ENCODE peak calls at places on chromosome 6, in four cellular contexts. One of them, this sample, is unnamed.

GRCh38 chr6:166826264-166826663 is 130.1 kb downstream of the RNASET2 start:
- DNase-seq in stimulated activated CD4-positive, alpha-beta T cell treated with anti-CD3 and anti-CD28 coated beads, Interleukin-4, amount 100 ng/mL, for 48 hours: no peak
- DNase-seq in HFFc6: no peak
- DNase-seq in hepatocyte: no peak
- DNase-seq in this sample: no peak

GRCh38 chr6:13695217-13695616 is 16.4 kb downstream of the RANBP9 start:
- DNase-seq in stimulated activated CD4-positive, alpha-beta T cell treated with anti-CD3 and anti-CD28 coated beads, Interleukin-4, amount 100 ng/mL, for 48 hours: no peak
- DNase-seq in HFFc6: no peak
- DNase-seq in hepatocyte: no peak
- DNase-seq in this sample: no peak

GRCh38 chr6:95574811-95575210 is 2.5 kb upstream of the MANEA start:
- DNase-seq in stimulated activated CD4-positive, alpha-beta T cell treated with anti-CD3 and anti-CD28 coated beads, Interleukin-4, amount 100 ng/mL, for 48 hours: no peak
- DNase-seq in HFFc6: peak
- DNase-seq in hepatocyte: peak
- DNase-seq in this sample: no peak

GRCh38 chr6:170420264-170420663 is 113.7 kb downstream of the FAM120B start:
- DNase-seq in stimulated activated CD4-positive, alpha-beta T cell treated with anti-CD3 and anti-CD28 coated beads, Interleukin-4, amount 100 ng/mL, for 48 hours: no peak
- DNase-seq in HFFc6: no peak
- DNase-seq in hepatocyte: no peak
- DNase-seq in this sample: no peak

GRCh38 chr6:33620584-33621395 is at the start of gene ITPR3:
- DNase-seq in stimulated activated CD4-positive, alpha-beta T cell treated with anti-CD3 and anti-CD28 coated beads, Interleukin-4, amount 100 ng/mL, for 48 hours: peak
- DNase-seq in HFFc6: peak
- DNase-seq in hepatocyte: peak
- DNase-seq in this sample: peak

GRCh38 chr6:143842468-143842901 is 653 bp upstream of the LTV1 start:
- DNase-seq in stimulated activated CD4-positive, alpha-beta T cell treated with anti-CD3 and anti-CD28 coated beads, Interleukin-4, amount 100 ng/mL, for 48 hours: no peak
- DNase-seq in HFFc6: no peak
- DNase-seq in hepatocyte: no peak
- DNase-seq in this sample: no peak

GRCh38 chr6:52050051-52050405 is 37.4 kb downstream of the PKHD1 start:
- DNase-seq in stimulated activated CD4-positive, alpha-beta T cell treated with anti-CD3 and anti-CD28 coated beads, Interleukin-4, amount 100 ng/mL, for 48 hours: no peak
- DNase-seq in HFFc6: no peak
- DNase-seq in hepatocyte: no peak
- DNase-seq in this sample: no peak

GRCh38 chr6:44156494-44157151 is 2.0 kb upstream of the CAPN11 start:
- DNase-seq in stimulated activated CD4-positive, alpha-beta T cell treated with anti-CD3 and anti-CD28 coated beads, Interleukin-4, amount 100 ng/mL, for 48 hours: no peak
- DNase-seq in HFFc6: no peak
- DNase-seq in hepatocyte: peak
- DNase-seq in this sample: no peak

GRCh38 chr6:5995705-5996686 is 10.7 kb downstream of the NRN1 start:
- DNase-seq in stimulated activated CD4-positive, alpha-beta T cell treated with anti-CD3 and anti-CD28 coated beads, Interleukin-4, amount 100 ng/mL, for 48 hours: no peak
- DNase-seq in HFFc6: peak
- DNase-seq in hepatocyte: peak
- DNase-seq in this sample: no peak

GRCh38 chr6:16413399-16413798 is 175.0 kb downstream of the GMPR start:
- DNase-seq in stimulated activated CD4-positive, alpha-beta T cell treated with anti-CD3 and anti-CD28 coated beads, Interleukin-4, amount 100 ng/mL, for 48 hours: no peak
- DNase-seq in HFFc6: no peak
- DNase-seq in hepatocyte: no peak
- DNase-seq in this sample: no peak

GRCh38 chr6:13307508-13307995 is 20.8 kb downstream of the TBC1D7 start:
- DNase-seq in stimulated activated CD4-positive, alpha-beta T cell treated with anti-CD3 and anti-CD28 coated beads, Interleukin-4, amount 100 ng/mL, for 48 hours: no peak
- DNase-seq in HFFc6: peak
- DNase-seq in hepatocyte: no peak
- DNase-seq in this sample: no peak

GRCh38 chr6:87122477-87122876 is 27.6 kb upstream of the CGA start:
- DNase-seq in stimulated activated CD4-positive, alpha-beta T cell treated with anti-CD3 and anti-CD28 coated beads, Interleukin-4, amount 100 ng/mL, for 48 hours: no peak
- DNase-seq in HFFc6: no peak
- DNase-seq in hepatocyte: no peak
- DNase-seq in this sample: no peak

GRCh38 chr6:154247119-154247814 is 109.3 kb downstream of the IPCEF1 start:
- DNase-seq in stimulated activated CD4-positive, alpha-beta T cell treated with anti-CD3 and anti-CD28 coated beads, Interleukin-4, amount 100 ng/mL, for 48 hours: peak
- DNase-seq in HFFc6: no peak
- DNase-seq in hepatocyte: no peak
- DNase-seq in this sample: no peak

GRCh38 chr6:134464690-134465411 is 146.9 kb upstream of the SGK1 start:
- DNase-seq in stimulated activated CD4-positive, alpha-beta T cell treated with anti-CD3 and anti-CD28 coated beads, Interleukin-4, amount 100 ng/mL, for 48 hours: no peak
- DNase-seq in HFFc6: no peak
- DNase-seq in hepatocyte: no peak
- DNase-seq in this sample: peak

GRCh38 chr6:73610444-73611275 is 43.1 kb downstream of the SLC17A5 start:
- DNase-seq in stimulated activated CD4-positive, alpha-beta T cell treated with anti-CD3 and anti-CD28 coated beads, Interleukin-4, amount 100 ng/mL, for 48 hours: no peak
- DNase-seq in HFFc6: peak
- DNase-seq in hepatocyte: peak
- DNase-seq in this sample: peak

GRCh38 chr6:106586815-106587214 is 42.5 kb downstream of the RTN4IP1 start:
- DNase-seq in stimulated activated CD4-positive, alpha-beta T cell treated with anti-CD3 and anti-CD28 coated beads, Interleukin-4, amount 100 ng/mL, for 48 hours: no peak
- DNase-seq in HFFc6: no peak
- DNase-seq in hepatocyte: no peak
- DNase-seq in this sample: no peak

GRCh38 chr6:84643778-84644177 is 120.6 kb downstream of the TBX18 start:
- DNase-seq in stimulated activated CD4-positive, alpha-beta T cell treated with anti-CD3 and anti-CD28 coated beads, Interleukin-4, amount 100 ng/mL, for 48 hours: no peak
- DNase-seq in HFFc6: no peak
- DNase-seq in hepatocyte: no peak
- DNase-seq in this sample: no peak

GRCh38 chr6:127902933-127903332 is 2.1 kb upstream of the THEMIS start:
- DNase-seq in stimulated activated CD4-positive, alpha-beta T cell treated with anti-CD3 and anti-CD28 coated beads, Interleukin-4, amount 100 ng/mL, for 48 hours: no peak
- DNase-seq in HFFc6: no peak
- DNase-seq in hepatocyte: no peak
- DNase-seq in this sample: no peak

GRCh38 chr6:7727150-7727950 is 1.5 kb downstream of the BMP6 start:
- DNase-seq in stimulated activated CD4-positive, alpha-beta T cell treated with anti-CD3 and anti-CD28 coated beads, Interleukin-4, amount 100 ng/mL, for 48 hours: no peak
- DNase-seq in HFFc6: no peak
- DNase-seq in hepatocyte: peak
- DNase-seq in this sample: no peak

GRCh38 chr6:11196511-11197174 is 35.8 kb downstream of the NEDD9 start:
- DNase-seq in stimulated activated CD4-positive, alpha-beta T cell treated with anti-CD3 and anti-CD28 coated beads, Interleukin-4, amount 100 ng/mL, for 48 hours: no peak
- DNase-seq in HFFc6: peak
- DNase-seq in hepatocyte: no peak
- DNase-seq in this sample: peak

GRCh38 chr6:135212935-135213334 is 31.8 kb downstream of the MYB start:
- DNase-seq in stimulated activated CD4-positive, alpha-beta T cell treated with anti-CD3 and anti-CD28 coated beads, Interleukin-4, amount 100 ng/mL, for 48 hours: no peak
- DNase-seq in HFFc6: peak
- DNase-seq in hepatocyte: no peak
- DNase-seq in this sample: peak

GRCh38 chr6:73521351-73522254 is 771 bp upstream of the EEF1A1 start:
- DNase-seq in stimulated activated CD4-positive, alpha-beta T cell treated with anti-CD3 and anti-CD28 coated beads, Interleukin-4, amount 100 ng/mL, for 48 hours: peak
- DNase-seq in HFFc6: peak
- DNase-seq in hepatocyte: peak
- DNase-seq in this sample: peak

GRCh38 chr6:39496951-39497350 is 174.4 kb upstream of the KCNK16 start:
- DNase-seq in stimulated activated CD4-positive, alpha-beta T cell treated with anti-CD3 and anti-CD28 coated beads, Interleukin-4, amount 100 ng/mL, for 48 hours: no peak
- DNase-seq in HFFc6: no peak
- DNase-seq in hepatocyte: peak
- DNase-seq in this sample: peak

GRCh38 chr6:30555428-30556005 is 772 bp downstream of the GNL1 start:
- DNase-seq in stimulated activated CD4-positive, alpha-beta T cell treated with anti-CD3 and anti-CD28 coated beads, Interleukin-4, amount 100 ng/mL, for 48 hours: no peak
- DNase-seq in HFFc6: peak
- DNase-seq in hepatocyte: peak
- DNase-seq in this sample: no peak

GRCh38 chr6:117346142-117346930 is 79.4 kb downstream of the ROS1 start:
- DNase-seq in stimulated activated CD4-positive, alpha-beta T cell treated with anti-CD3 and anti-CD28 coated beads, Interleukin-4, amount 100 ng/mL, for 48 hours: no peak
- DNase-seq in HFFc6: peak
- DNase-seq in hepatocyte: peak
- DNase-seq in this sample: no peak

GRCh38 chr6:30044630-30045029 is 16.4 kb upstream of the POLR1H start:
- DNase-seq in stimulated activated CD4-positive, alpha-beta T cell treated with anti-CD3 and anti-CD28 coated beads, Interleukin-4, amount 100 ng/mL, for 48 hours: no peak
- DNase-seq in HFFc6: peak
- DNase-seq in hepatocyte: no peak
- DNase-seq in this sample: no peak

GRCh38 chr6:111973897-111974639 is 79.8 kb upstream of the CCN6 start:
- DNase-seq in stimulated activated CD4-positive, alpha-beta T cell treated with anti-CD3 and anti-CD28 coated beads, Interleukin-4, amount 100 ng/mL, for 48 hours: no peak
- DNase-seq in HFFc6: peak
- DNase-seq in hepatocyte: no peak
- DNase-seq in this sample: no peak

GRCh38 chr6:134230087-134230717 is 87.7 kb downstream of the SGK1 start:
- DNase-seq in stimulated activated CD4-positive, alpha-beta T cell treated with anti-CD3 and anti-CD28 coated beads, Interleukin-4, amount 100 ng/mL, for 48 hours: no peak
- DNase-seq in HFFc6: no peak
- DNase-seq in hepatocyte: no peak
- DNase-seq in this sample: no peak

GRCh38 chr6:46652603-46653438 is at the start of the genes CYP39A1 and SLC25A27:
- DNase-seq in stimulated activated CD4-positive, alpha-beta T cell treated with anti-CD3 and anti-CD28 coated beads, Interleukin-4, amount 100 ng/mL, for 48 hours: peak
- DNase-seq in HFFc6: peak
- DNase-seq in hepatocyte: peak
- DNase-seq in this sample: peak

GRCh38 chr6:83365931-83366330 is 64.9 kb downstream of the ME1 start:
- DNase-seq in stimulated activated CD4-positive, alpha-beta T cell treated with anti-CD3 and anti-CD28 coated beads, Interleukin-4, amount 100 ng/mL, for 48 hours: no peak
- DNase-seq in HFFc6: peak
- DNase-seq in hepatocyte: no peak
- DNase-seq in this sample: peak

GRCh38 chr6:152085533-152085932 is 278.1 kb downstream of the ESR1 start:
- DNase-seq in stimulated activated CD4-positive, alpha-beta T cell treated with anti-CD3 and anti-CD28 coated beads, Interleukin-4, amount 100 ng/mL, for 48 hours: no peak
- DNase-seq in HFFc6: peak
- DNase-seq in hepatocyte: no peak
- DNase-seq in this sample: no peak

GRCh38 chr6:14074723-14075503 is 42.7 kb upstream of the CD83 start:
- DNase-seq in stimulated activated CD4-positive, alpha-beta T cell treated with anti-CD3 and anti-CD28 coated beads, Interleukin-4, amount 100 ng/mL, for 48 hours: no peak
- DNase-seq in HFFc6: no peak
- DNase-seq in hepatocyte: peak
- DNase-seq in this sample: no peak

GRCh38 chr6:32210191-32210601 is 13.7 kb downstream of the NOTCH4 start:
- DNase-seq in stimulated activated CD4-positive, alpha-beta T cell treated with anti-CD3 and anti-CD28 coated beads, Interleukin-4, amount 100 ng/mL, for 48 hours: no peak
- DNase-seq in HFFc6: no peak
- DNase-seq in hepatocyte: no peak
- DNase-seq in this sample: no peak

GRCh38 chr6:170045981-170046667 is 244.8 kb downstream of the DLL1 start:
- DNase-seq in stimulated activated CD4-positive, alpha-beta T cell treated with anti-CD3 and anti-CD28 coated beads, Interleukin-4, amount 100 ng/mL, for 48 hours: no peak
- DNase-seq in HFFc6: no peak
- DNase-seq in hepatocyte: no peak
- DNase-seq in this sample: no peak

GRCh38 chr6:167150815-167151557 is 6.8 kb downstream of the GPR31 start:
- DNase-seq in stimulated activated CD4-positive, alpha-beta T cell treated with anti-CD3 and anti-CD28 coated beads, Interleukin-4, amount 100 ng/mL, for 48 hours: peak
- DNase-seq in HFFc6: no peak
- DNase-seq in hepatocyte: no peak
- DNase-seq in this sample: no peak

GRCh38 chr6:74319292-74319691 is 623.3 kb downstream of the CD109 start:
- DNase-seq in stimulated activated CD4-positive, alpha-beta T cell treated with anti-CD3 and anti-CD28 coated beads, Interleukin-4, amount 100 ng/mL, for 48 hours: no peak
- DNase-seq in HFFc6: no peak
- DNase-seq in hepatocyte: no peak
- DNase-seq in this sample: no peak